ENCODE peak calls at places on chromosomes 16 and 17, in five cellular contexts. B is T-helper 2 cell, H is glutamatergic neuron, T is naive B cell, Q is right cardiac atrium. P is an unnamed sample.

GRCh38 chr17:7849185-7850117 is 5.4 kb upstream of the TMEM88 start:
- DNase-seq in Q (peak), B (no peak), H (no peak), T (no peak), P (no peak)

GRCh38 chr17:58320570-58321323 is 7.8 kb downstream of the TSPOAP1 start:
- DNase-seq in Q (no peak), H (peak), B (no peak), T (no peak), P (no peak)

GRCh38 chr17:73292031-73292531 is 19.7 kb downstream of the CDC42EP4 start:
- DNase-seq in Q (peak), T (no peak), B (no peak), H (no peak), P (peak)

GRCh38 chr16:11848842-11849241 is 2.5 kb downstream of the RSL1D1 start:
- DNase-seq in T (no peak), B (no peak), H (no peak), Q (no peak), P (no peak)

GRCh38 chr17:80187090-80187489 is 17.3 kb downstream of the CARD14 start:
- DNase-seq in Q (no peak), T (no peak), B (no peak), H (no peak), P (no peak)

GRCh38 chr16:73792199-73793108 is 504.2 kb upstream of the PSMD7 start:
- DNase-seq in Q (no peak), B (no peak), H (no peak), T (no peak), P (peak)

GRCh38 chr16:15820837-15821236 is 36.0 kb downstream of the MYH11 start:
- DNase-seq in T (no peak), B (no peak), H (no peak), Q (no peak), P (no peak)

GRCh38 chr17:4588391-4588790 is 4.1 kb downstream of the SMTNL2 start:
- DNase-seq in B (no peak), H (no peak), T (no peak), Q (peak), P (no peak)

GRCh38 chr16:2458887-2459646 is 842 bp upstream of the TEDC2 start:
- DNase-seq in Q (peak), B (no peak), H (no peak), T (no peak), P (no peak)

GRCh38 chr16:11356573-11357331 is 11.5 kb downstream of the RMI2 start:
- DNase-seq in T (peak), B (no peak), H (peak), Q (peak), P (peak)

GRCh38 chr17:47315451-47316266 is 8.1 kb upstream of the EFCAB13 start:
- DNase-seq in T (peak), Q (no peak), H (peak), B (no peak), P (peak)

GRCh38 chr17:66830451-66830850 is 4.5 kb upstream of the CACNG5 start:
- DNase-seq in T (no peak), H (no peak), Q (no peak), B (no peak), P (no peak)

GRCh38 chr17:37322106-37322505 is 53.7 kb upstream of the C17orf78 start:
- DNase-seq in Q (no peak), B (no peak), T (no peak), H (no peak), P (no peak)

GRCh38 chr17:33234930-33235685 is 58.0 kb downstream of the ASIC2 start:
- DNase-seq in T (no peak), B (no peak), Q (peak), H (no peak), P (peak)

GRCh38 chr17:34171245-34171818 is 83.8 kb upstream of the CCL2 start:
- DNase-seq in H (peak), B (peak), Q (peak), T (peak), P (no peak)

GRCh38 chr17:35900280-35900679 is 20.1 kb upstream of the CCL5 start:
- DNase-seq in B (no peak), Q (no peak), H (no peak), T (no peak), P (no peak)

GRCh38 chr17:77700165-77700881 is 258.2 kb upstream of the TNRC6C start:
- DNase-seq in T (no peak), H (peak), Q (no peak), B (no peak), P (no peak)

GRCh38 chr17:38611872-38612376 is 6.2 kb upstream of the SRCIN1 start:
- DNase-seq in T (no peak), Q (no peak), H (no peak), B (no peak), P (no peak)

GRCh38 chr17:80774146-80774545 is 217.5 kb upstream of the CHMP6 start:
- DNase-seq in H (no peak), Q (no peak), T (no peak), B (no peak), P (no peak)

GRCh38 chr16:2842340-2843000 is 12.4 kb downstream of the ZG16B start:
- DNase-seq in T (no peak), B (peak), Q (peak), H (no peak), P (peak)

GRCh38 chr17:79597996-79598557 is 12.8 kb downstream of the RBFOX3 start:
- DNase-seq in T (no peak), H (no peak), B (no peak), Q (no peak), P (no peak)

GRCh38 chr17:45918241-45918745 is 23.9 kb downstream of the MAPT start:
- DNase-seq in Q (no peak), H (no peak), T (no peak), B (no peak), P (no peak)

GRCh38 chr17:4497101-4497824 is 1.4 kb upstream of the SPNS2 start:
- DNase-seq in B (no peak), Q (peak), H (no peak), T (no peak), P (no peak)

GRCh38 chr17:2396568-2397246 is 4.2 kb downstream of the MNT start:
- DNase-seq in T (peak), Q (peak), H (peak), B (no peak), P (peak)

GRCh38 chr16:67247698-67248400 is 568 bp upstream of the FHOD1 start:
- DNase-seq in B (no peak), T (no peak), Q (no peak), H (no peak), P (no peak)

P was measured in midbrain.